ENCODE peak calls at places on chromosome 1, in eight cellular contexts. One of them, this sample, is unnamed.

GRCh38 chr1:175493321-175493998 is 249.9 kb downstream of the TNR start:
- DNase-seq in cardiac muscle cell: no peak
- DNase-seq in left lung: no peak
- DNase-seq in cardiac fibroblast: no peak
- DNase-seq in brain microvascular endothelial cell: no peak
- DNase-seq in left ventricle myocardium inferior: no peak
- DNase-seq in psoas muscle: no peak
- DNase-seq in fibroblast of pulmonary artery: no peak
- DNase-seq in this sample: no peak

GRCh38 chr1:26066857-26067256 is 573 bp downstream of the TRIM63 start:
- DNase-seq in fibroblast of pulmonary artery: no peak
- DNase-seq in psoas muscle: peak
- DNase-seq in cardiac fibroblast: peak
- DNase-seq in left lung: no peak
- DNase-seq in cardiac muscle cell: peak
- DNase-seq in brain microvascular endothelial cell: no peak
- DNase-seq in left ventricle myocardium inferior: peak
- DNase-seq in this sample: no peak

GRCh38 chr1:2235300-2235998 is 7.3 kb downstream of the SKI start:
- DNase-seq in fibroblast of pulmonary artery: no peak
- DNase-seq in psoas muscle: no peak
- DNase-seq in cardiac fibroblast: no peak
- DNase-seq in brain microvascular endothelial cell: no peak
- DNase-seq in left ventricle myocardium inferior: no peak
- DNase-seq in cardiac muscle cell: no peak
- DNase-seq in left lung: no peak
- DNase-seq in this sample: no peak

GRCh38 chr1:39981957-39982356 is 27.0 kb downstream of the MFSD2A start:
- DNase-seq in brain microvascular endothelial cell: peak
- DNase-seq in cardiac muscle cell: no peak
- DNase-seq in cardiac fibroblast: peak
- DNase-seq in fibroblast of pulmonary artery: peak
- DNase-seq in psoas muscle: no peak
- DNase-seq in left ventricle myocardium inferior: no peak
- DNase-seq in left lung: no peak
- DNase-seq in this sample: peak

GRCh38 chr1:34924759-34925555 is 4.5 kb downstream of the DLGAP3 start:
- DNase-seq in cardiac muscle cell: peak
- DNase-seq in cardiac fibroblast: peak
- DNase-seq in psoas muscle: peak
- DNase-seq in brain microvascular endothelial cell: peak
- DNase-seq in left lung: no peak
- DNase-seq in left ventricle myocardium inferior: peak
- DNase-seq in fibroblast of pulmonary artery: peak
- DNase-seq in this sample: peak

GRCh38 chr1:46301406-46302090 is 1.9 kb downstream of the LRRC41 start:
- DNase-seq in psoas muscle: peak
- DNase-seq in cardiac fibroblast: peak
- DNase-seq in left lung: no peak
- DNase-seq in fibroblast of pulmonary artery: peak
- DNase-seq in brain microvascular endothelial cell: peak
- DNase-seq in cardiac muscle cell: no peak
- DNase-seq in left ventricle myocardium inferior: no peak
- DNase-seq in this sample: peak

GRCh38 chr1:12144236-12144635 is 22.6 kb upstream of the TNFRSF1B start:
- DNase-seq in cardiac fibroblast: no peak
- DNase-seq in left ventricle myocardium inferior: no peak
- DNase-seq in brain microvascular endothelial cell: no peak
- DNase-seq in cardiac muscle cell: no peak
- DNase-seq in psoas muscle: no peak
- DNase-seq in fibroblast of pulmonary artery: no peak
- DNase-seq in left lung: no peak
- DNase-seq in this sample: no peak

GRCh38 chr1:196779093-196779492 is 4.5 kb downstream of the CFHR3 start:
- DNase-seq in cardiac muscle cell: no peak
- DNase-seq in psoas muscle: no peak
- DNase-seq in left lung: no peak
- DNase-seq in left ventricle myocardium inferior: no peak
- DNase-seq in brain microvascular endothelial cell: no peak
- DNase-seq in fibroblast of pulmonary artery: no peak
- DNase-seq in cardiac fibroblast: no peak
- DNase-seq in this sample: no peak

GRCh38 chr1:208652300-208653160 is 408.3 kb upstream of the PLXNA2 start:
- DNase-seq in cardiac muscle cell: peak
- DNase-seq in fibroblast of pulmonary artery: peak
- DNase-seq in left ventricle myocardium inferior: peak
- DNase-seq in left lung: no peak
- DNase-seq in psoas muscle: no peak
- DNase-seq in cardiac fibroblast: peak
- DNase-seq in brain microvascular endothelial cell: peak
- DNase-seq in this sample: peak

GRCh38 chr1:84504580-84505021 is 1.6 kb upstream of the SPATA1 start:
- DNase-seq in left lung: no peak
- DNase-seq in brain microvascular endothelial cell: peak
- DNase-seq in psoas muscle: no peak
- DNase-seq in cardiac muscle cell: peak
- DNase-seq in cardiac fibroblast: peak
- DNase-seq in left ventricle myocardium inferior: no peak
- DNase-seq in fibroblast of pulmonary artery: peak
- DNase-seq in this sample: peak

GRCh38 chr1:91608876-91609275 is 108.2 kb downstream of the CDC7 start:
- DNase-seq in fibroblast of pulmonary artery: peak
- DNase-seq in brain microvascular endothelial cell: peak
- DNase-seq in left lung: no peak
- DNase-seq in cardiac fibroblast: peak
- DNase-seq in psoas muscle: no peak
- DNase-seq in left ventricle myocardium inferior: no peak
- DNase-seq in cardiac muscle cell: peak
- DNase-seq in this sample: peak

GRCh38 chr1:169858467-169858866 is 35.2 kb downstream of the SCYL3 start:
- DNase-seq in brain microvascular endothelial cell: no peak
- DNase-seq in fibroblast of pulmonary artery: peak
- DNase-seq in left ventricle myocardium inferior: no peak
- DNase-seq in psoas muscle: no peak
- DNase-seq in cardiac fibroblast: no peak
- DNase-seq in cardiac muscle cell: no peak
- DNase-seq in left lung: no peak
- DNase-seq in this sample: no peak

GRCh38 chr1:33311706-33312412 is 9.0 kb downstream of the A3GALT2 start:
- DNase-seq in psoas muscle: no peak
- DNase-seq in brain microvascular endothelial cell: no peak
- DNase-seq in cardiac muscle cell: no peak
- DNase-seq in cardiac fibroblast: no peak
- DNase-seq in left ventricle myocardium inferior: no peak
- DNase-seq in left lung: peak
- DNase-seq in fibroblast of pulmonary artery: no peak
- DNase-seq in this sample: no peak

GRCh38 chr1:229207916-229208315 is 63.0 kb upstream of the RAB4A start:
- DNase-seq in brain microvascular endothelial cell: no peak
- DNase-seq in fibroblast of pulmonary artery: no peak
- DNase-seq in cardiac fibroblast: no peak
- DNase-seq in cardiac muscle cell: no peak
- DNase-seq in psoas muscle: no peak
- DNase-seq in left ventricle myocardium inferior: no peak
- DNase-seq in left lung: no peak
- DNase-seq in this sample: no peak

GRCh38 chr1:182685186-182685585 is 799 bp upstream of the RGS8 start:
- DNase-seq in left lung: no peak
- DNase-seq in cardiac muscle cell: no peak
- DNase-seq in cardiac fibroblast: no peak
- DNase-seq in psoas muscle: no peak
- DNase-seq in left ventricle myocardium inferior: no peak
- DNase-seq in fibroblast of pulmonary artery: no peak
- DNase-seq in brain microvascular endothelial cell: no peak
- DNase-seq in this sample: no peak

GRCh38 chr1:178127482-178127881 is 33.6 kb downstream of the RASAL2 start:
- DNase-seq in brain microvascular endothelial cell: no peak
- DNase-seq in cardiac fibroblast: no peak
- DNase-seq in fibroblast of pulmonary artery: no peak
- DNase-seq in left ventricle myocardium inferior: no peak
- DNase-seq in cardiac muscle cell: no peak
- DNase-seq in psoas muscle: no peak
- DNase-seq in left lung: no peak
- DNase-seq in this sample: no peak

GRCh38 chr1:59062743-59063142 is 234.2 kb upstream of the FGGY start:
- DNase-seq in left ventricle myocardium inferior: no peak
- DNase-seq in psoas muscle: no peak
- DNase-seq in brain microvascular endothelial cell: peak
- DNase-seq in cardiac fibroblast: peak
- DNase-seq in fibroblast of pulmonary artery: peak
- DNase-seq in left lung: no peak
- DNase-seq in cardiac muscle cell: no peak
- DNase-seq in this sample: peak

GRCh38 chr1:248816042-248816851 is 9.5 kb downstream of the SH3BP5L start:
- DNase-seq in brain microvascular endothelial cell: no peak
- DNase-seq in psoas muscle: no peak
- DNase-seq in fibroblast of pulmonary artery: no peak
- DNase-seq in cardiac fibroblast: no peak
- DNase-seq in cardiac muscle cell: no peak
- DNase-seq in left ventricle myocardium inferior: no peak
- DNase-seq in left lung: no peak
- DNase-seq in this sample: no peak

GRCh38 chr1:248814351-248814750 is 11.4 kb downstream of the SH3BP5L start:
- DNase-seq in brain microvascular endothelial cell: no peak
- DNase-seq in cardiac fibroblast: no peak
- DNase-seq in fibroblast of pulmonary artery: no peak
- DNase-seq in left lung: no peak
- DNase-seq in cardiac muscle cell: no peak
- DNase-seq in psoas muscle: no peak
- DNase-seq in left ventricle myocardium inferior: no peak
- DNase-seq in this sample: no peak

GRCh38 chr1:248813546-248813945 is 12.2 kb downstream of the SH3BP5L start:
- DNase-seq in psoas muscle: no peak
- DNase-seq in left lung: no peak
- DNase-seq in left ventricle myocardium inferior: no peak
- DNase-seq in brain microvascular endothelial cell: no peak
- DNase-seq in fibroblast of pulmonary artery: no peak
- DNase-seq in cardiac fibroblast: no peak
- DNase-seq in cardiac muscle cell: no peak
- DNase-seq in this sample: no peak

GRCh38 chr1:248817065-248817464 is 8.7 kb downstream of the SH3BP5L start:
- DNase-seq in cardiac muscle cell: no peak
- DNase-seq in brain microvascular endothelial cell: no peak
- DNase-seq in left ventricle myocardium inferior: no peak
- DNase-seq in left lung: no peak
- DNase-seq in psoas muscle: no peak
- DNase-seq in fibroblast of pulmonary artery: no peak
- DNase-seq in cardiac fibroblast: no peak
- DNase-seq in this sample: no peak

GRCh38 chr1:248815407-248816034 is 10.2 kb downstream of the SH3BP5L start:
- DNase-seq in left lung: no peak
- DNase-seq in fibroblast of pulmonary artery: no peak
- DNase-seq in brain microvascular endothelial cell: no peak
- DNase-seq in cardiac fibroblast: no peak
- DNase-seq in psoas muscle: no peak
- DNase-seq in cardiac muscle cell: no peak
- DNase-seq in left ventricle myocardium inferior: no peak
- DNase-seq in this sample: no peak
- H3K4me3 ChIP-seq in left lung: no peak
- H3K4me3 ChIP-seq in fibroblast of pulmonary artery: no peak
- H3K4me3 ChIP-seq in brain microvascular endothelial cell: no peak
- H3K4me3 ChIP-seq in cardiac fibroblast: no peak
- H3K4me3 ChIP-seq in psoas muscle: no peak
- H3K4me3 ChIP-seq in cardiac muscle cell: no peak
- H3K4me3 ChIP-seq in left ventricle myocardium inferior: no peak
- H3K4me3 ChIP-seq in this sample: no peak

DNA sequence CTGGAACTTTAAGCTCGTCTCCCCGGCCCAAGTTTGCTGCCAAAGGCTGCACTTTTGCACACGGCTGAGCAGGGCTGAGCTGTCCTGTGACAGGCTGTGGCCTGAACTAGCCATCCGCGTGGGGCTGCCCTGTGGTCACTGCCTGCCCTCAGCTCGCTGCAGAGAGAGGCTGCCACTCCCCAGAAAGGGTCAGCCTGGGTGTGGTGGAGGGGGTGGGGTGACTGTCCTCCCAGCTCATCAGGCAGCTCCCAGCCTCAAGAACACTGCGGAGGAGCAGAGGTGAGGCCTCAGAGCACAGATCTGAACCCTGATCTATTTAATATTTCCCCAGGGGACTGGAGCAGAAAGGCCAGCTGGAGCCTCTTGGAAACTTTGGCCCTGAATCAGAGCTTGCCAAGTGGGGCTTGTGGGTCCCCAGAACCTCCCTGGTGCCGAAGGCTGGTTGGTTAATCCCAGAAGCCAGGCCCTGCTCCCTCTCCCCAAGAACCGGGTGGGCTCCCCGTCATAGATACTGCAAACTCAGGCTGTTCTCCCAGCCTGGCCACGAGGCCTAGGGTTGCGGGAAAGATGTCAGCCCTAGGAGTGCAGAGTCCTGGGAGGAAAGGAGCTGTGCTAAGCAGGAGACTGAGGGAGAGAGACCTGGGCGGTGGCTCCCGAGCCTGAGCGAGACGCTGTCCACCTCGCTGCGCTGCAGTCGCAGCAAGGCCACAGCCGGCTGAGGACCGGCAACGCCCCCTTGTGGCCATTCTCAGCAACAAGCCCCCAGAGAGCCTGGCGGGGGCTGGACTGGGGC is 125.1 kb upstream of the IPO9 start:
- DNase-seq in left lung: peak
- DNase-seq in cardiac fibroblast: peak
- DNase-seq in brain microvascular endothelial cell: peak
- DNase-seq in psoas muscle: peak
- DNase-seq in cardiac muscle cell: peak
- DNase-seq in fibroblast of pulmonary artery: peak
- DNase-seq in left ventricle myocardium inferior: peak
- DNase-seq in this sample: peak
- TF ChIP-seq CTCF in left lung: peak
- TF ChIP-seq CTCF in cardiac fibroblast: peak
- TF ChIP-seq CTCF in brain microvascular endothelial cell: peak
- TF ChIP-seq CTCF in psoas muscle: peak
- TF ChIP-seq CTCF in cardiac muscle cell: peak
- TF ChIP-seq CTCF in fibroblast of pulmonary artery: peak
- TF ChIP-seq CTCF in left ventricle myocardium inferior: peak
- TF ChIP-seq CTCF in this sample: peak

GRCh38 chr1:245258271-245258920 is 103.6 kb downstream of the KIF26B start:
- DNase-seq in psoas muscle: no peak
- DNase-seq in cardiac fibroblast: no peak
- DNase-seq in left ventricle myocardium inferior: no peak
- DNase-seq in brain microvascular endothelial cell: no peak
- DNase-seq in left lung: no peak
- DNase-seq in fibroblast of pulmonary artery: no peak
- DNase-seq in cardiac muscle cell: no peak
- DNase-seq in this sample: no peak
- H3K4me3 ChIP-seq in psoas muscle: no peak
- H3K4me3 ChIP-seq in cardiac fibroblast: no peak
- H3K4me3 ChIP-seq in left ventricle myocardium inferior: no peak
- H3K4me3 ChIP-seq in brain microvascular endothelial cell: no peak
- H3K4me3 ChIP-seq in left lung: no peak
- H3K4me3 ChIP-seq in fibroblast of pulmonary artery: no peak
- H3K4me3 ChIP-seq in cardiac muscle cell: no peak
- H3K4me3 ChIP-seq in this sample: no peak

DNA sequence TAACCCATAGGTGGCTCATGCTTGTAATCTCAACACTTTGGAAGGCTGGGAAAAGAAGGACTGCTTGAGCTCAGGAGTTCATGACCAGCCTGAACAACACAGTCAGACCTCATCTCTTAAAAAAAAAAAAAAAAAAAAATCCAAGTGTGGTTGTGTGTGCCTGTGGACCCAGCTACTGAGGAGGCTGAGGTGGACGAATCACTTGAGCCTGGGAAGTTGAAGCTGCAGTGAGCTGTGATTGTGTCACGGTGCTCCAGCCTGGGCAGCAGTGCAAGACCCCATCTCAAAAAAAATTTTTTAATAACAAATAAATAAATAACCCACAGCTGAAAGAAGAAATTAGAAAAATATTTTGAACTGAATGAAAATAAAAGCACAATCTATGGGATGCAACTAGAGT is 13.8 kb downstream of the INTS7 start:
- DNase-seq in left lung: no peak
- DNase-seq in cardiac muscle cell: no peak
- DNase-seq in cardiac fibroblast: no peak
- DNase-seq in psoas muscle: no peak
- DNase-seq in fibroblast of pulmonary artery: no peak
- DNase-seq in left ventricle myocardium inferior: no peak
- DNase-seq in brain microvascular endothelial cell: no peak
- DNase-seq in this sample: no peak
- TF ChIP-seq CTCF in left lung: no peak
- TF ChIP-seq CTCF in cardiac muscle cell: no peak
- TF ChIP-seq CTCF in cardiac fibroblast: no peak
- TF ChIP-seq CTCF in psoas muscle: no peak
- TF ChIP-seq CTCF in fibroblast of pulmonary artery: no peak
- TF ChIP-seq CTCF in left ventricle myocardium inferior: no peak
- TF ChIP-seq CTCF in brain microvascular endothelial cell: no peak
- TF ChIP-seq CTCF in this sample: no peak

This sample was measured in astrocyte of the spinal cord.